ENCODE peak calls at places on chromosomes 3 and 15, in six cellular contexts. A is activated CD4-positive, alpha-beta T cell treated with anti-CD3 and anti-CD28 coated beads, Interleukin-2, amount 50 U/mL, for 4 hours; O is Peyer's patch; G is frontal cortex; K is fibroblast of pulmonary artery; E is iPS-NIHi11. H is an unnamed sample.

GRCh38 chr15:35912196-35912595 is 366.2 kb upstream of the DPH6 start:
- DNase-seq in A (no peak), O (no peak), G (no peak), K (peak), E (no peak), H (no peak)

GRCh38 chr3:108380128-108380795 is 83.9 kb downstream of the HHLA2 start:
- DNase-seq in A (no peak), O (no peak), G (no peak), K (no peak), E (no peak), H (no peak)

GRCh38 chr3:54243960-54244359 is 121.6 kb downstream of the CACNA2D3 start:
- DNase-seq in A (no peak), O (no peak), G (no peak), K (no peak), E (no peak), H (no peak)

GRCh38 chr3:131218196-131218595 is 163.4 kb upstream of the NUDT16 start:
- DNase-seq in A (no peak), O (no peak), G (no peak), K (no peak), E (no peak), H (no peak)

GRCh38 chr3:113697192-113698090 is 999 bp upstream of the USF3 start:
- DNase-seq in A (no peak), O (peak), G (peak), K (peak), E (peak), H (peak)

GRCh38 chr15:57198654-57199241 is 177.6 kb upstream of the CGNL1 start:
- DNase-seq in A (no peak), O (peak), G (no peak), K (no peak), E (peak), H (no peak)

GRCh38 chr3:55329849-55330248 is 157.3 kb downstream of the WNT5A start:
- DNase-seq in A (no peak), O (no peak), G (no peak), K (peak), E (no peak), H (no peak)

GRCh38 chr3:36868614-36869436 is 76.0 kb downstream of the TRANK1 start:
- DNase-seq in A (peak), O (peak), G (peak), K (peak), E (peak), H (peak)

GRCh38 chr15:28975766-28976179 is 90.0 kb downstream of the APBA2 start:
- DNase-seq in A (peak), O (peak), G (no peak), K (peak), E (peak), H (peak)

GRCh38 chr3:59246719-59247401 is 197.0 kb upstream of the CFAP20DC start:
- DNase-seq in A (no peak), O (no peak), G (no peak), K (no peak), E (no peak), H (no peak)

GRCh38 chr15:48191574-48192225 is at the start of gene CTXN2:
- DNase-seq in A (no peak), O (no peak), G (no peak), K (no peak), E (peak), H (no peak)

GRCh38 chr15:68303560-68304436 is 26.3 kb downstream of the FEM1B start:
- DNase-seq in A (no peak), O (peak), G (no peak), K (no peak), E (no peak), H (no peak)

GRCh38 chr15:74311734-74312444 is 55.6 kb downstream of the CYP11A1 start:
- DNase-seq in A (no peak), O (no peak), G (no peak), K (peak), E (peak), H (peak)

GRCh38 chr15:85402195-85402921 is 22.0 kb downstream of the AKAP13 start:
- DNase-seq in A (no peak), O (no peak), G (no peak), K (peak), E (no peak), H (no peak)

GRCh38 chr3:10983219-10983916 is 9.2 kb upstream of the SLC6A1 start:
- DNase-seq in A (no peak), O (peak), G (peak), K (peak), E (peak), H (peak)